ENCODE peak calls at places on chromosomes 16 and 17, in eight cellular contexts. One of them, this sample, is unnamed.

GRCh38 chr16:6852643-6853042 is 480.0 kb upstream of the RBFOX1 start:
- DNase-seq in small intestine: no peak
- DNase-seq in adrenal gland: no peak
- DNase-seq in neuronal stem cell: no peak
- DNase-seq in tibial artery: no peak
- DNase-seq in fibroblast of lung: no peak
- DNase-seq in substantia nigra: no peak
- DNase-seq in AG04450: no peak
- DNase-seq in this sample: no peak

GRCh38 chr17:43356999-43357398 is 41.8 kb upstream of the ARL4D start:
- DNase-seq in fibroblast of lung: peak
- DNase-seq in AG04450: peak
- DNase-seq in neuronal stem cell: no peak
- DNase-seq in substantia nigra: no peak
- DNase-seq in small intestine: no peak
- DNase-seq in tibial artery: no peak
- DNase-seq in adrenal gland: peak
- DNase-seq in this sample: peak

GRCh38 chr17:69853533-69854262 is 221.3 kb upstream of the KCNJ16 start:
- DNase-seq in small intestine: no peak
- DNase-seq in fibroblast of lung: no peak
- DNase-seq in tibial artery: no peak
- DNase-seq in adrenal gland: peak
- DNase-seq in neuronal stem cell: no peak
- DNase-seq in AG04450: no peak
- DNase-seq in substantia nigra: no peak
- DNase-seq in this sample: peak

GRCh38 chr16:46649571-46649970 is 28.4 kb upstream of the SHCBP1 start:
- DNase-seq in small intestine: no peak
- DNase-seq in fibroblast of lung: peak
- DNase-seq in tibial artery: peak
- DNase-seq in adrenal gland: no peak
- DNase-seq in neuronal stem cell: no peak
- DNase-seq in substantia nigra: no peak
- DNase-seq in AG04450: no peak
- DNase-seq in this sample: no peak

GRCh38 chr16:84898447-84898846 is 78.7 kb downstream of the CRISPLD2 start:
- DNase-seq in AG04450: no peak
- DNase-seq in tibial artery: no peak
- DNase-seq in substantia nigra: no peak
- DNase-seq in small intestine: no peak
- DNase-seq in neuronal stem cell: no peak
- DNase-seq in fibroblast of lung: no peak
- DNase-seq in adrenal gland: no peak
- DNase-seq in this sample: no peak

GRCh38 chr17:29569245-29569950 is 897 bp downstream of the TP53I13 start:
- DNase-seq in substantia nigra: no peak
- DNase-seq in neuronal stem cell: no peak
- DNase-seq in small intestine: no peak
- DNase-seq in fibroblast of lung: no peak
- DNase-seq in AG04450: no peak
- DNase-seq in tibial artery: no peak
- DNase-seq in adrenal gland: peak
- DNase-seq in this sample: peak

GRCh38 chr17:64326420-64327054 is 63.5 kb upstream of the TEX2 start:
- DNase-seq in AG04450: no peak
- DNase-seq in tibial artery: peak
- DNase-seq in adrenal gland: peak
- DNase-seq in small intestine: no peak
- DNase-seq in fibroblast of lung: peak
- DNase-seq in neuronal stem cell: no peak
- DNase-seq in substantia nigra: no peak
- DNase-seq in this sample: peak

GRCh38 chr17:79922161-79922569 is 82.9 kb upstream of the CBX4 start:
- DNase-seq in adrenal gland: no peak
- DNase-seq in neuronal stem cell: no peak
- DNase-seq in small intestine: peak
- DNase-seq in AG04450: no peak
- DNase-seq in fibroblast of lung: no peak
- DNase-seq in substantia nigra: no peak
- DNase-seq in tibial artery: no peak
- DNase-seq in this sample: no peak

GRCh38 chr16:30567160-30567990 is 4.1 kb downstream of the ZNF688 start:
- DNase-seq in AG04450: no peak
- DNase-seq in small intestine: no peak
- DNase-seq in neuronal stem cell: no peak
- DNase-seq in substantia nigra: no peak
- DNase-seq in adrenal gland: no peak
- DNase-seq in tibial artery: no peak
- DNase-seq in fibroblast of lung: no peak
- DNase-seq in this sample: peak

GRCh38 chr17:62882878-62883277 is 74.8 kb upstream of the MARCHF10 start:
- DNase-seq in substantia nigra: no peak
- DNase-seq in tibial artery: no peak
- DNase-seq in fibroblast of lung: peak
- DNase-seq in adrenal gland: no peak
- DNase-seq in AG04450: no peak
- DNase-seq in small intestine: no peak
- DNase-seq in neuronal stem cell: no peak
- DNase-seq in this sample: peak

GRCh38 chr17:78734841-78735641 is 47.0 kb downstream of the CYTH1 start:
- DNase-seq in AG04450: no peak
- DNase-seq in substantia nigra: no peak
- DNase-seq in neuronal stem cell: no peak
- DNase-seq in adrenal gland: no peak
- DNase-seq in small intestine: no peak
- DNase-seq in fibroblast of lung: no peak
- DNase-seq in tibial artery: no peak
- DNase-seq in this sample: no peak

GRCh38 chr16:24635900-24636610 is 93.4 kb upstream of the TNRC6A start:
- DNase-seq in small intestine: peak
- DNase-seq in fibroblast of lung: peak
- DNase-seq in neuronal stem cell: no peak
- DNase-seq in substantia nigra: no peak
- DNase-seq in tibial artery: peak
- DNase-seq in AG04450: peak
- DNase-seq in adrenal gland: peak
- DNase-seq in this sample: peak

GRCh38 chr17:32159586-32160438 is 17.5 kb downstream of the RHOT1 start:
- DNase-seq in adrenal gland: no peak
- DNase-seq in substantia nigra: no peak
- DNase-seq in small intestine: no peak
- DNase-seq in tibial artery: no peak
- DNase-seq in neuronal stem cell: no peak
- DNase-seq in AG04450: no peak
- DNase-seq in fibroblast of lung: no peak
- DNase-seq in this sample: no peak

GRCh38 chr16:80997139-80997798 is 9.4 kb downstream of the CMC2 start:
- DNase-seq in adrenal gland: no peak
- DNase-seq in fibroblast of lung: peak
- DNase-seq in AG04450: no peak
- DNase-seq in neuronal stem cell: no peak
- DNase-seq in substantia nigra: no peak
- DNase-seq in tibial artery: no peak
- DNase-seq in small intestine: peak
- DNase-seq in this sample: peak

GRCh38 chr17:57650548-57650947 is 94.6 kb downstream of the CCDC182 start:
- DNase-seq in AG04450: no peak
- DNase-seq in substantia nigra: no peak
- DNase-seq in fibroblast of lung: no peak
- DNase-seq in adrenal gland: no peak
- DNase-seq in neuronal stem cell: no peak
- DNase-seq in small intestine: no peak
- DNase-seq in tibial artery: no peak
- DNase-seq in this sample: no peak

GRCh38 chr17:26809033-26809432 is 484.9 kb upstream of the WSB1 start:
- DNase-seq in AG04450: peak
- DNase-seq in fibroblast of lung: peak
- DNase-seq in adrenal gland: no peak
- DNase-seq in substantia nigra: no peak
- DNase-seq in small intestine: no peak
- DNase-seq in tibial artery: no peak
- DNase-seq in neuronal stem cell: peak
- DNase-seq in this sample: peak

DNA sequence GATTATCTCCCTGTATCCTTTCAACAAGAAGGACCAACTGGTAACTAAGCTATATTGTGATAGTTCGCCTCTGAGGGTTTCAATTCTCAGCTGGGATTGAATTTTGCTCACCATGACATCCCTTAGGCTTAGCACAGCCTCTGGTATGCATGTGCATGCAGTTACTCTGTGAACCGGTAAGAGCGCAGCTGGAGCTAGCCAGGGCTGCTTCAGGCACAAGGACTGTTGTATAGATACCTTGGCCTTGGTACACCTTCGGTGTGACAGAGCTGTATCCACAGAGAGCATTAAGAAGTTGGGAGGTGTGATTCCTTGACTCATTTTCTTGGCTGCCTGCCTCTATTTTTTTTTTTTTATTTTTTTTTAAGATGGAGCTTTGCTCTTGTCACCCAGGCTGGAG is 2.3 kb upstream of the NUTF2 start:
- DNase-seq in AG04450: no peak
- DNase-seq in adrenal gland: no peak
- DNase-seq in tibial artery: no peak
- DNase-seq in substantia nigra: no peak
- DNase-seq in small intestine: no peak
- DNase-seq in neuronal stem cell: no peak
- DNase-seq in fibroblast of lung: no peak
- DNase-seq in this sample: peak
- H3K27ac ChIP-seq in AG04450: peak
- H3K27ac ChIP-seq in adrenal gland: no peak
- H3K27ac ChIP-seq in tibial artery: peak
- H3K27ac ChIP-seq in substantia nigra: no peak
- H3K27ac ChIP-seq in small intestine: no peak
- H3K27ac ChIP-seq in neuronal stem cell: no peak
- H3K27ac ChIP-seq in fibroblast of lung: peak
- H3K27ac ChIP-seq in this sample: no peak

DNA sequence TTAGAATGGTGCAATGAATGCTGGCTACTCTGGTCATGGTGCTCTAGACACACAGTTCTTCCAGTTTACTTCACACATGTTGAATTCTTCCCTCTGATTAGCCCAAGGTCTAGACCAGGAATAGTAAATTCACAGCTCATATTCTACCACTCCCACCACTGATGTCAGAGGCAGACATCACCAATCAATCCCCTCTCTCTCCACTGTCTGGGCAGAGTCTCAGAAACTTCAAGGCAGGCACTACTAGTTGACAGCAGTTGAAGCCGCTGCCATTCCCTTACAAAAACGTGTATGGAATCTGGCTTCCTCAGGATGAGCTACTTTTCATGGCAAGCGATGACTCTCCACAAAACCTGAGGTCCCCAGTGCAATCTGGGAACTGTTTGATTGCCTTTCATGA is 89.8 kb downstream of the FOXL1 start:
- DNase-seq in fibroblast of lung: peak
- DNase-seq in tibial artery: no peak
- DNase-seq in AG04450: no peak
- DNase-seq in small intestine: no peak
- DNase-seq in adrenal gland: no peak
- DNase-seq in neuronal stem cell: no peak
- DNase-seq in substantia nigra: no peak
- DNase-seq in this sample: peak
- H3K27ac ChIP-seq in fibroblast of lung: no peak
- H3K27ac ChIP-seq in tibial artery: no peak
- H3K27ac ChIP-seq in AG04450: no peak
- H3K27ac ChIP-seq in small intestine: no peak
- H3K27ac ChIP-seq in adrenal gland: no peak
- H3K27ac ChIP-seq in neuronal stem cell: no peak
- H3K27ac ChIP-seq in substantia nigra: no peak
- H3K27ac ChIP-seq in this sample: no peak

GRCh38 chr17:59827721-59828477 is 64.8 kb downstream of the TUBD1 start:
- DNase-seq in small intestine: peak
- DNase-seq in substantia nigra: no peak
- DNase-seq in fibroblast of lung: no peak
- DNase-seq in tibial artery: no peak
- DNase-seq in AG04450: no peak
- DNase-seq in neuronal stem cell: no peak
- DNase-seq in adrenal gland: no peak
- DNase-seq in this sample: peak
- H3K27ac ChIP-seq in small intestine: peak
- H3K27ac ChIP-seq in substantia nigra: no peak
- H3K27ac ChIP-seq in fibroblast of lung: peak
- H3K27ac ChIP-seq in tibial artery: peak
- H3K27ac ChIP-seq in AG04450: no peak
- H3K27ac ChIP-seq in neuronal stem cell: no peak
- H3K27ac ChIP-seq in adrenal gland: peak
- H3K27ac ChIP-seq in this sample: peak

GRCh38 chr17:77229786-77230435 is 89.1 kb downstream of the SEC14L1 start:
- DNase-seq in adrenal gland: no peak
- DNase-seq in neuronal stem cell: no peak
- DNase-seq in tibial artery: no peak
- DNase-seq in small intestine: no peak
- DNase-seq in substantia nigra: no peak
- DNase-seq in AG04450: no peak
- DNase-seq in fibroblast of lung: no peak
- DNase-seq in this sample: no peak

GRCh38 chr17:77228224-77229215 is 87.8 kb downstream of the SEC14L1 start:
- DNase-seq in neuronal stem cell: no peak
- DNase-seq in adrenal gland: peak
- DNase-seq in AG04450: no peak
- DNase-seq in substantia nigra: no peak
- DNase-seq in tibial artery: no peak
- DNase-seq in fibroblast of lung: no peak
- DNase-seq in small intestine: no peak
- DNase-seq in this sample: no peak

GRCh38 chr17:77230436-77230830 is 89.7 kb downstream of the SEC14L1 start:
- DNase-seq in AG04450: no peak
- DNase-seq in tibial artery: no peak
- DNase-seq in neuronal stem cell: no peak
- DNase-seq in substantia nigra: no peak
- DNase-seq in adrenal gland: no peak
- DNase-seq in fibroblast of lung: no peak
- DNase-seq in small intestine: no peak
- DNase-seq in this sample: no peak

GRCh38 chr17:77225246-77225645 is 84.5 kb downstream of the SEC14L1 start:
- DNase-seq in fibroblast of lung: no peak
- DNase-seq in tibial artery: no peak
- DNase-seq in small intestine: no peak
- DNase-seq in adrenal gland: no peak
- DNase-seq in neuronal stem cell: no peak
- DNase-seq in substantia nigra: no peak
- DNase-seq in AG04450: no peak
- DNase-seq in this sample: no peak

DNA sequence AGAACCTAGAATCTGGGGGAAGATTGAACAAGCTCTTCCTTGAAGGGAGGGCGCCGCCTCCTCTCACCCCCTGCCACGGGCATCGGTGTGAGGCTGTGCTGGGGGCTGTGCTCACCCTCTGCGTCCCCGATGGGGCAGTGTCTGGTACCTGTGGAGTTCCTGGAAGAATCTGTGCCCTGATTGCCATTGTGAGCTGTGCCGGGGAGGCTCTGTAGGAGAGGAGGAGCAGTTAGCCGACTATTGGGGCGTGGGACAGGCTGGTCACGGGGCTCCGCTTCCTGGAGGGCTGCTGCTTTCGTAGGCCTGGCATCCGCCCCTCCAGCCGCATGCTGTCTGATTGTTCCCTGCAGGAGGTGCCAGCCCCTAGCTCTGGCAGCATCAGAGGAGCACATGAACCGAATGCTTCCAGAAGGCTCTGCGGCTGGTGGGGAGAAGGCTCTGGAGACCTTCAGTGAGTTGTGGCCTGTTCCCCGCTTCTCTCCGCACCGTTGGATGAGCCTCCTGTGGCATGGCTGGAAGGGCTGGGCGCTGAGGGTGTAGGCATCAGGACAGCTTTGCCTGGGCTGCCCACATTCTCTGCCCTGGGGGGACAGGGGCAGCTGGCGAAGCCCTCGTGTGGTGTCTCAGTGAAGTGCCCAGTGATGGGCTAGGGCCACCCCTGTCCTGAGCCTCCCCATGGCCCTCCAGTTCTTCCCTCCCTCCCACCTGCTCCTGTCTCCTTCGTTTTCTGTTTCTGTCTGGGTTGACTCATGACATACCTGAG is 86.9 kb downstream of the SEC14L1 start:
- DNase-seq in neuronal stem cell: no peak
- DNase-seq in substantia nigra: no peak
- DNase-seq in tibial artery: no peak
- DNase-seq in adrenal gland: peak
- DNase-seq in small intestine: no peak
- DNase-seq in fibroblast of lung: no peak
- DNase-seq in AG04450: no peak
- DNase-seq in this sample: no peak
- H3K27ac ChIP-seq in neuronal stem cell: no peak
- H3K27ac ChIP-seq in substantia nigra: no peak
- H3K27ac ChIP-seq in tibial artery: no peak
- H3K27ac ChIP-seq in adrenal gland: no peak
- H3K27ac ChIP-seq in small intestine: no peak
- H3K27ac ChIP-seq in fibroblast of lung: no peak
- H3K27ac ChIP-seq in AG04450: no peak
- H3K27ac ChIP-seq in this sample: no peak

This sample was measured in mesenchymal stem cell.